ENCODE peak calls at places on chromosomes 1 and 21, in six cellular contexts. One of them, this sample, is unnamed.

GRCh38 chr1:155871390-155871789 is 12.0 kb downstream of the SYT11 start:
- DNase-seq in HepG2: no peak
- DNase-seq in prostate gland: no peak
- DNase-seq in breast epithelium: no peak
- DNase-seq in stomach: peak
- DNase-seq in GM23338: no peak
- DNase-seq in this sample: no peak

GRCh38 chr1:228083871-228084278 is 1.4 kb downstream of the ARF1 start:
- DNase-seq in stomach: no peak
- DNase-seq in breast epithelium: no peak
- DNase-seq in prostate gland: no peak
- DNase-seq in HepG2: no peak
- DNase-seq in GM23338: no peak
- DNase-seq in this sample: no peak

GRCh38 chr1:162678439-162678838 is 46.2 kb downstream of the DDR2 start:
- DNase-seq in breast epithelium: peak
- DNase-seq in HepG2: peak
- DNase-seq in stomach: no peak
- DNase-seq in GM23338: no peak
- DNase-seq in prostate gland: peak
- DNase-seq in this sample: no peak

GRCh38 chr1:36116906-36117305 is 8.1 kb downstream of the COL8A2 start:
- DNase-seq in prostate gland: no peak
- DNase-seq in stomach: no peak
- DNase-seq in breast epithelium: no peak
- DNase-seq in GM23338: no peak
- DNase-seq in HepG2: no peak
- DNase-seq in this sample: no peak

GRCh38 chr1:247146671-247147070 is 25.1 kb downstream of the ZNF124 start:
- DNase-seq in HepG2: peak
- DNase-seq in prostate gland: no peak
- DNase-seq in breast epithelium: no peak
- DNase-seq in GM23338: peak
- DNase-seq in stomach: no peak
- DNase-seq in this sample: no peak

GRCh38 chr1:60133848-60134247 is 60.3 kb upstream of the C1orf87 start:
- DNase-seq in breast epithelium: no peak
- DNase-seq in stomach: no peak
- DNase-seq in HepG2: no peak
- DNase-seq in GM23338: no peak
- DNase-seq in prostate gland: no peak
- DNase-seq in this sample: no peak

GRCh38 chr21:42057861-42058437 is 13.2 kb upstream of the UMODL1 start:
- DNase-seq in HepG2: no peak
- DNase-seq in stomach: no peak
- DNase-seq in GM23338: no peak
- DNase-seq in prostate gland: no peak
- DNase-seq in breast epithelium: no peak
- DNase-seq in this sample: no peak

GRCh38 chr1:110201157-110201825 is 8.8 kb upstream of the KCNC4 start:
- DNase-seq in breast epithelium: no peak
- DNase-seq in stomach: no peak
- DNase-seq in prostate gland: no peak
- DNase-seq in HepG2: no peak
- DNase-seq in GM23338: no peak
- DNase-seq in this sample: no peak

GRCh38 chr1:3352084-3352951 is 102.1 kb upstream of the ARHGEF16 start:
- DNase-seq in stomach: no peak
- DNase-seq in breast epithelium: no peak
- DNase-seq in prostate gland: peak
- DNase-seq in GM23338: peak
- DNase-seq in HepG2: no peak
- DNase-seq in this sample: no peak
- TF ChIP-seq POLR2AphosphoS5 in stomach: peak
- TF ChIP-seq POLR2AphosphoS5 in breast epithelium: no peak
- TF ChIP-seq POLR2AphosphoS5 in prostate gland: peak
- TF ChIP-seq POLR2AphosphoS5 in GM23338: no peak
- TF ChIP-seq POLR2AphosphoS5 in HepG2: no peak
- TF ChIP-seq POLR2AphosphoS5 in this sample: no peak

GRCh38 chr1:111735858-111736544 is 3.2 kb downstream of the INKA2 start:
- DNase-seq in prostate gland: no peak
- DNase-seq in HepG2: no peak
- DNase-seq in GM23338: peak
- DNase-seq in stomach: no peak
- DNase-seq in breast epithelium: no peak
- DNase-seq in this sample: no peak
- TF ChIP-seq POLR2AphosphoS5 in prostate gland: no peak
- TF ChIP-seq POLR2AphosphoS5 in HepG2: no peak
- TF ChIP-seq POLR2AphosphoS5 in GM23338: peak
- TF ChIP-seq POLR2AphosphoS5 in stomach: no peak
- TF ChIP-seq POLR2AphosphoS5 in breast epithelium: no peak
- TF ChIP-seq POLR2AphosphoS5 in this sample: no peak

GRCh38 chr1:20691872-20692271 is 25.9 kb downstream of the KIF17 start:
- DNase-seq in prostate gland: no peak
- DNase-seq in HepG2: no peak
- DNase-seq in breast epithelium: no peak
- DNase-seq in stomach: no peak
- DNase-seq in GM23338: no peak
- DNase-seq in this sample: no peak
- TF ChIP-seq POLR2AphosphoS5 in prostate gland: no peak
- TF ChIP-seq POLR2AphosphoS5 in HepG2: no peak
- TF ChIP-seq POLR2AphosphoS5 in breast epithelium: no peak
- TF ChIP-seq POLR2AphosphoS5 in stomach: no peak
- TF ChIP-seq POLR2AphosphoS5 in GM23338: no peak
- TF ChIP-seq POLR2AphosphoS5 in this sample: no peak

GRCh38 chr1:201737350-201738060 is 91.5 kb upstream of the IPO9 start:
- DNase-seq in stomach: no peak
- DNase-seq in GM23338: peak
- DNase-seq in HepG2: no peak
- DNase-seq in breast epithelium: no peak
- DNase-seq in prostate gland: no peak
- DNase-seq in this sample: no peak
- TF ChIP-seq POLR2AphosphoS5 in stomach: peak
- TF ChIP-seq POLR2AphosphoS5 in GM23338: no peak
- TF ChIP-seq POLR2AphosphoS5 in HepG2: no peak
- TF ChIP-seq POLR2AphosphoS5 in breast epithelium: no peak
- TF ChIP-seq POLR2AphosphoS5 in prostate gland: no peak
- TF ChIP-seq POLR2AphosphoS5 in this sample: no peak

GRCh38 chr1:43370564-43370963 is 2.8 kb upstream of the ELOVL1 start:
- DNase-seq in HepG2: no peak
- DNase-seq in stomach: no peak
- DNase-seq in GM23338: no peak
- DNase-seq in prostate gland: no peak
- DNase-seq in breast epithelium: no peak
- DNase-seq in this sample: no peak
- TF ChIP-seq POLR2AphosphoS5 in HepG2: no peak
- TF ChIP-seq POLR2AphosphoS5 in stomach: no peak
- TF ChIP-seq POLR2AphosphoS5 in GM23338: no peak
- TF ChIP-seq POLR2AphosphoS5 in prostate gland: no peak
- TF ChIP-seq POLR2AphosphoS5 in breast epithelium: no peak
- TF ChIP-seq POLR2AphosphoS5 in this sample: no peak

GRCh38 chr1:62613325-62613727 is 16.0 kb downstream of the ANGPTL3 start:
- DNase-seq in GM23338: no peak
- DNase-seq in HepG2: no peak
- DNase-seq in stomach: no peak
- DNase-seq in prostate gland: no peak
- DNase-seq in breast epithelium: no peak
- DNase-seq in this sample: no peak
- TF ChIP-seq POLR2AphosphoS5 in GM23338: no peak
- TF ChIP-seq POLR2AphosphoS5 in HepG2: no peak
- TF ChIP-seq POLR2AphosphoS5 in stomach: no peak
- TF ChIP-seq POLR2AphosphoS5 in prostate gland: no peak
- TF ChIP-seq POLR2AphosphoS5 in breast epithelium: no peak
- TF ChIP-seq POLR2AphosphoS5 in this sample: no peak

GRCh38 chr1:1157426-1157913 is 16.2 kb upstream of the TTLL10 start:
- DNase-seq in stomach: peak
- DNase-seq in prostate gland: peak
- DNase-seq in breast epithelium: peak
- DNase-seq in GM23338: peak
- DNase-seq in HepG2: no peak
- DNase-seq in this sample: peak

GRCh38 chr1:1157033-1157365 is 16.7 kb upstream of the TTLL10 start:
- DNase-seq in stomach: no peak
- DNase-seq in GM23338: no peak
- DNase-seq in HepG2: no peak
- DNase-seq in prostate gland: no peak
- DNase-seq in breast epithelium: no peak
- DNase-seq in this sample: no peak

GRCh38 chr1:1156140-1157032 is 17.3 kb upstream of the TTLL10 start:
- DNase-seq in stomach: no peak
- DNase-seq in breast epithelium: no peak
- DNase-seq in prostate gland: no peak
- DNase-seq in HepG2: no peak
- DNase-seq in GM23338: no peak
- DNase-seq in this sample: no peak

GRCh38 chr1:1160281-1160930 is 13.3 kb upstream of the TTLL10 start:
- DNase-seq in stomach: no peak
- DNase-seq in HepG2: no peak
- DNase-seq in prostate gland: no peak
- DNase-seq in breast epithelium: no peak
- DNase-seq in GM23338: no peak
- DNase-seq in this sample: no peak

DNA sequence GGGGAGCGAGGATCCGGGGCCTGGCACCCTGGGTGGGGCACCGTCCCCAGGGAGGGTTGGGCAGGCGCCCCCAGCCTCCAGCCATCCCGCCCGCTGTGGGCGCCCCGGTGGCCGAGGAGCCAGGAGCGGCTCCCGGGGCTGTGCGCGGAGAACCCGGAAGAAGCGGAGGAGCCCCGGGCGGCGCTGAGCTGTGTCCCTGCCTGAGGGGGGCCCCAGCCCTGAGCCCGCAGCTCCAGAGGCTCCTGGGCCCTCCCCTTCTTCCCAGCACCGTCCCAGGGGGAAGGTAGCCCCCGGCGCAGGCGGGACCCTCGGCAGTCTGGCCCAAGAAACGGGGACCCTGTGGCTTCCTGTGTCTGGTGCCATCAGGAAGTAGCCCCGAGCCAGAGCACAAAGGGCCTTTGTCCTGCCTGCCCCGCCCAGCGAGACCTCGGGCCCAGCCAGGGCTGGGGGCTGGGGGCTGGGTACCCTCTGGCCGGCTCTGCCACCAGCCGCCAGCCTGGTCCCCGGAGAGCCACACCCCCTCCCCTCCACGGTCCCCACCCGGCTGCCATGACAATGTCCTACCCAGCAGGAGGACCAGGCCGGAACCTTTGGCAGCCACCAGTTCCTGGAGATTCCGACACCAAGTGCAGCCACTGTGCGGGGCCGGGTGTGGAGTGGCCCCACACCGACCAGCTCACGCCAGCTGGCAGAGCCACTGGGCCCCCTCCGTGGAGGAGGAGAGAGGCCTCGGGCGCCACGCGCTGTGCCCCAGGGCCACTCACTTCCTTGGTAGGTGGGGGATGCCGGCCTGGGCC is 15.6 kb upstream of the TTLL10 start:
- DNase-seq in GM23338: peak
- DNase-seq in breast epithelium: peak
- DNase-seq in HepG2: peak
- DNase-seq in stomach: peak
- DNase-seq in prostate gland: peak
- DNase-seq in this sample: no peak
- TF ChIP-seq POLR2AphosphoS5 in GM23338: peak
- TF ChIP-seq POLR2AphosphoS5 in breast epithelium: no peak
- TF ChIP-seq POLR2AphosphoS5 in HepG2: no peak
- TF ChIP-seq POLR2AphosphoS5 in stomach: peak
- TF ChIP-seq POLR2AphosphoS5 in prostate gland: no peak
- TF ChIP-seq POLR2AphosphoS5 in this sample: no peak

GRCh38 chr1:61241411-61241838 is 159.1 kb downstream of the NFIA start:
- DNase-seq in HepG2: no peak
- DNase-seq in prostate gland: peak
- DNase-seq in stomach: no peak
- DNase-seq in GM23338: no peak
- DNase-seq in breast epithelium: peak
- DNase-seq in this sample: no peak
- TF ChIP-seq POLR2AphosphoS5 in HepG2: no peak
- TF ChIP-seq POLR2AphosphoS5 in prostate gland: peak
- TF ChIP-seq POLR2AphosphoS5 in stomach: no peak
- TF ChIP-seq POLR2AphosphoS5 in GM23338: no peak
- TF ChIP-seq POLR2AphosphoS5 in breast epithelium: no peak
- TF ChIP-seq POLR2AphosphoS5 in this sample: no peak

DNA sequence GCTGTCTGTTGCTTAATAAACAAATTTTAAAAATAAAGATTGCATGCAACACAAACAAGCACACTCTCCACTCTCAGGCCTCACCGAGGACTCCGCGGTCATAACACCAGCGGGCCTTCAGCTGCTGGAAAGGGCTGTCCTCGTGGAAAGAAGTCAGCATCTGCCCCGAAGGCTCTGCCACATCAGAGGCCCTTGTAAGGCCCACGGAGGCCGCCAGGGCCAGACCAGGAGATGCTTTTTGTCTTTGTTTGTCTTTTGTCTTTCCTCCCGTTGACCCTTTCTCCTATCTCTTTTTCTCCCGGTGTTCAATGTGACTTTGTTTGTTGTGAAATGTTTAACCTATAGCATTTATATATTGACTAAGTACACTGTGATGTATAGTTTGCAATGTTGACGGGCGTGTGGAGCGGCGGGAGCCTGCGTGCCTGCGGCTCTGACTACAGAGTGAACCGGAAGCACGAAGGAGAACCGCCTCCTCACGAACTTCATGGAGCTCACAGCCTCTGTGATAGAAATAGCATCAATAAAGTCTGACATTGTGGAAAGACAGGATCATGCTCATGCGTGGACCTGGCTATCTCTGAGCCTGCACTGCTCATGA is 24.1 kb downstream of the MEGF6 start:
- DNase-seq in breast epithelium: no peak
- DNase-seq in GM23338: no peak
- DNase-seq in stomach: peak
- DNase-seq in HepG2: peak
- DNase-seq in prostate gland: no peak
- DNase-seq in this sample: no peak
- TF ChIP-seq POLR2AphosphoS5 in breast epithelium: no peak
- TF ChIP-seq POLR2AphosphoS5 in GM23338: no peak
- TF ChIP-seq POLR2AphosphoS5 in stomach: no peak
- TF ChIP-seq POLR2AphosphoS5 in HepG2: no peak
- TF ChIP-seq POLR2AphosphoS5 in prostate gland: no peak
- TF ChIP-seq POLR2AphosphoS5 in this sample: no peak